ENCODE peak calls at places on chromosomes 12 and 14, in seven cellular contexts. V is IMR-90, T is DND-41, L is GM23338, G is tibial artery, X is BE2C, P is Peyer's patch. F is an unnamed sample. For H3K4me1, the result is how much of the 10 kb centered on the place peaks cover.

GRCh38 chr12:14554281-14555008 is 13.2 kb downstream of the PLBD1 start:
- DNase-seq in L (no peak), G (peak), X (peak), V (no peak), P (peak), T (no peak), F (no peak)

GRCh38 chr12:30095511-30095910 is 311.8 kb upstream of the TMTC1 start:
- DNase-seq in P (no peak), T (no peak), L (no peak), X (no peak), G (no peak), V (no peak), F (no peak)

GRCh38 chr12:938810-939209 is 10.7 kb downstream of the RAD52 start:
- DNase-seq in V (no peak), G (no peak), P (no peak), X (no peak), L (no peak), T (no peak), F (no peak)

GRCh38 chr12:32435921-32436710 is 36.8 kb downstream of the FGD4 start:
- DNase-seq in V (peak), T (no peak), P (no peak), X (no peak), L (no peak), G (no peak), F (no peak)

GRCh38 chr14:24986206-24986893 is 63.6 kb downstream of the STXBP6 start:
- DNase-seq in V (no peak), P (no peak), T (no peak), X (no peak), G (no peak), L (no peak), F (no peak)

GRCh38 chr12:52011602-52012214 is 5.0 kb downstream of the TAMALIN start:
- DNase-seq in V (no peak), G (no peak), L (no peak), P (no peak), X (no peak), T (no peak), F (no peak)

GRCh38 chr14:93930296-93930988 is 3.3 kb downstream of the FAM181A start:
- DNase-seq in L (no peak), V (no peak), G (no peak), T (no peak), P (no peak), X (no peak), F (no peak)

GRCh38 chr14:80924365-80925103 is 17.0 kb downstream of the CEP128 start:
- DNase-seq in X (no peak), V (no peak), T (no peak), L (no peak), P (no peak), G (no peak), F (no peak)

GRCh38 chr12:75933136-75933535 is 98.4 kb downstream of the PHLDA1 start:
- DNase-seq in G (no peak), P (no peak), L (no peak), X (no peak), V (peak), T (no peak), F (no peak)

GRCh38 chr14:31024577-31025334 is 693 bp upstream of the AP4S1 start:
- DNase-seq in G (no peak), V (peak), L (no peak), X (no peak), T (no peak), P (no peak), F (no peak)

GRCh38 chr12:26195250-26195640 is at the start of gene SSPN:
- DNase-seq in V (peak), G (peak), T (no peak), L (peak), X (peak), P (peak), F (peak)

GRCh38 chr12:29102739-29103138 is 46.3 kb upstream of the FAR2 start:
- DNase-seq in T (no peak), P (no peak), V (no peak), G (no peak), L (no peak), X (no peak), F (peak)

GRCh38 chr14:99684356-99684952 is 356 bp downstream of the CYP46A1 start:
- DNase-seq in L (no peak), G (no peak), V (peak), P (no peak), X (no peak), T (peak), F (no peak)

GRCh38 chr12:38838211-38838850 is 67.1 kb downstream of the CPNE8 start:
- DNase-seq in G (no peak), T (no peak), L (no peak), X (no peak), P (no peak), V (no peak), F (no peak)

GRCh38 chr14:101736585-101736984 is 24.9 kb upstream of the PPP2R5C start:
- DNase-seq in G (no peak), T (no peak), P (no peak), X (no peak), L (no peak), V (no peak), F (no peak)

GRCh38 chr12:55935742-55936151 is 4.8 kb downstream of the DGKA start:
- DNase-seq in L (peak), P (peak), T (no peak), G (no peak), X (no peak), V (no peak), F (no peak)

GRCh38 chr14:89775161-89775560 is 179.4 kb downstream of the EFCAB11 start:
- DNase-seq in T (no peak), P (no peak), G (no peak), V (no peak), L (no peak), X (no peak), F (no peak)

GRCh38 chr14:59225281-59225680 is 36.8 kb downstream of the DAAM1 start:
- DNase-seq in V (no peak), L (no peak), X (no peak), P (no peak), T (no peak), G (no peak), F (no peak)

GRCh38 chr14:76413106-76413961 is 37.4 kb downstream of the ESRRB start:
- DNase-seq in V (no peak), X (no peak), L (no peak), T (no peak), P (no peak), G (no peak), F (no peak)

GRCh38 chr12:30725739-30726138 is 29.0 kb downstream of the CAPRIN2 start:
- DNase-seq in G (no peak), P (no peak), X (no peak), V (peak), T (no peak), L (no peak), F (no peak)

GRCh38 chr12:96448287-96448686 is 41.1 kb upstream of the CFAP54 start:
- DNase-seq in L (no peak), T (no peak), P (no peak), X (no peak), G (no peak), V (peak), F (no peak)

GRCh38 chr12:6539276-6540134 is 5.2 kb downstream of the GAPDH start:
- DNase-seq in P (peak), G (no peak), X (peak), V (peak), T (no peak), L (peak), F (no peak)
- H3K4me1 ChIP-seq in P (under half), G (under half), X (under half), V (under half), T (half or more), L (under half), F (half or more)

DNA sequence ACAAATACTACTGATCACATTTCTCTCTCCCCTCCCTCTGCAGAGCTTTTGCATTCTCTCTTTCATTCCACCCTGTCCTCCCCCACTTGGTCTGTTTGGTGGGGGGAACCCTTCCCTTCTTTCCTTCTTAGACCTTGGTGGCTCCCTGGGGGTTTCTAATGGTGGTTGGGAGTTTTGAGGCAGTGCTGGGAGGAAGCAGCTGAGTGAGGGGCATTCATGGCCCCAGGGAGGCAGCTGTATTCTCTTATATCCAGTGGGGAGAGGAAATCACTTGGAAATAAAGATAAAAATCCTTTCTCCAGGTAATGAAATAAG is 13.3 kb downstream of the NGDN start:
- DNase-seq in P (no peak), G (no peak), V (no peak), X (no peak), L (no peak), T (no peak), F (no peak)
- H3K4me1 ChIP-seq in P (under half), G (under half), V (under half), X (under half), L (half or more), T (under half), F (under half)

GRCh38 chr14:22803575-22803974 is 11.7 kb downstream of the SLC7A7 start:
- DNase-seq in P (no peak), V (no peak), G (no peak), X (no peak), T (no peak), L (no peak), F (no peak)

GRCh38 chr14:22802860-22803562 is 12.2 kb downstream of the SLC7A7 start:
- DNase-seq in P (no peak), V (peak), T (no peak), G (no peak), X (no peak), L (no peak), F (no peak)

GRCh38 chr14:22808388-22809209 is 6.6 kb downstream of the SLC7A7 start:
- DNase-seq in X (no peak), G (no peak), L (no peak), V (no peak), T (no peak), P (no peak), F (no peak)

GRCh38 chr14:22811752-22812151 is 3.5 kb downstream of the SLC7A7 start:
- DNase-seq in L (no peak), G (no peak), T (no peak), V (peak), X (no peak), P (no peak), F (no peak)

GRCh38 chr14:22807432-22808087 is 7.7 kb downstream of the SLC7A7 start:
- DNase-seq in P (peak), L (no peak), V (no peak), T (no peak), X (no peak), G (no peak), F (no peak)
- H3K4me1 ChIP-seq in P (under half), L (under half), V (under half), T (under half), X (under half), G (under half), F (under half)

GRCh38 chr14:60242420-60242819 is 6.6 kb upstream of the PPM1A start:
- DNase-seq in X (no peak), P (no peak), L (no peak), T (no peak), V (no peak), G (no peak), F (no peak)

GRCh38 chr14:60247994-60248696 is 876 bp upstream of the PPM1A start:
- DNase-seq in L (peak), P (peak), X (peak), V (peak), T (peak), G (peak), F (peak)

GRCh38 chr14:60248697-60249314 is at the start of gene PPM1A:
- DNase-seq in G (peak), P (peak), L (peak), X (peak), V (peak), T (peak), F (peak)

GRCh38 chr14:60249321-60250251 is 565 bp downstream of the PPM1A start:
- DNase-seq in L (peak), V (peak), G (peak), X (peak), P (peak), T (peak), F (peak)

GRCh38 chr14:60245316-60246177 is 3.5 kb upstream of the PPM1A start:
- DNase-seq in T (no peak), P (no peak), G (no peak), L (no peak), X (no peak), V (no peak), F (no peak)
- H3K4me1 ChIP-seq in T (under half), P (under half), G (under half), L (under half), X (under half), V (under half), F (under half)

GRCh38 chr12:3999904-4000303 is 126.7 kb upstream of the PARP11 start:
- DNase-seq in L (no peak), P (no peak), G (no peak), T (no peak), X (no peak), V (no peak), F (no peak)
- H3K4me1 ChIP-seq in L (under half), P (under half), G (under half), T (under half), X (under half), V (under half), F (under half)

GRCh38 chr12:108640802-108641445 is 7.2 kb upstream of the SELPLG start:
- DNase-seq in T (peak), L (no peak), G (no peak), P (peak), V (peak), X (peak), F (no peak)
- H3K4me1 ChIP-seq in T (half or more), L (under half), G (under half), P (under half), V (under half), X (under half), F (under half)

GRCh38 chr12:122894173-122895121 is 1.5 kb downstream of the VPS37B start:
- DNase-seq in X (no peak), T (no peak), G (no peak), V (no peak), P (peak), L (no peak), F (no peak)
- H3K4me1 ChIP-seq in X (under half), T (half or more), G (under half), V (under half), P (under half), L (under half), F (half or more)

GRCh38 chr12:124185970-124186686 is 108.8 kb upstream of the RFLNA start:
- DNase-seq in V (no peak), T (no peak), G (no peak), X (no peak), P (no peak), L (no peak), F (no peak)
- H3K4me1 ChIP-seq in V (under half), T (under half), G (under half), X (under half), P (under half), L (under half), F (under half)

GRCh38 chr14:65834812-65835211 is 422.3 kb downstream of the FUT8 start:
- DNase-seq in V (no peak), L (peak), T (no peak), P (no peak), G (no peak), X (no peak), F (no peak)

GRCh38 chr14:65832431-65833253 is 420.1 kb downstream of the FUT8 start:
- DNase-seq in P (no peak), G (no peak), X (no peak), L (peak), V (peak), T (peak), F (no peak)

GRCh38 chr14:65834051-65834450 is 421.5 kb downstream of the FUT8 start:
- DNase-seq in V (no peak), T (no peak), L (no peak), P (no peak), X (no peak), G (no peak), F (no peak)

GRCh38 chr14:65833256-65833880 is 420.8 kb downstream of the FUT8 start:
- DNase-seq in P (no peak), G (no peak), V (no peak), L (no peak), T (no peak), X (no peak), F (no peak)

GRCh38 chr14:65835501-65835900 is 423.0 kb downstream of the FUT8 start:
- DNase-seq in T (no peak), L (no peak), V (no peak), X (no peak), P (no peak), G (no peak), F (no peak)
- H3K4me1 ChIP-seq in T (under half), L (under half), V (under half), X (under half), P (under half), G (under half), F (under half)

F was measured in CD4-positive, CD25-positive, alpha-beta regulatory T cell.